ENCODE peak calls at places on chromosomes 6 and 20, in nine cellular contexts. P, Q, C, V, F, O, U, W and X are unnamed samples.

GRCh38 chr20:32966382-32966781 is 37.9 kb downstream of the SUN5 start:
- DNase-seq in W (no peak), U (no peak), O (no peak), P (no peak), F (no peak), C (peak), Q (no peak), V (no peak), X (no peak)

GRCh38 chr6:31287621-31288020 is 15.7 kb upstream of the HLA-C start:
- DNase-seq in O (no peak), U (no peak), C (no peak), V (no peak), Q (no peak), P (no peak), W (no peak), F (no peak), X (no peak)

GRCh38 chr6:137044366-137045220 is at the start of gene IL20RA:
- DNase-seq in F (peak), Q (peak), P (peak), C (peak), U (no peak), V (peak), W (peak), O (no peak), X (peak)

GRCh38 chr20:18719426-18719825 is 94.2 kb upstream of the SCP2D1 start:
- DNase-seq in O (no peak), U (no peak), W (no peak), V (no peak), P (no peak), F (no peak), Q (no peak), C (no peak), X (no peak)

GRCh38 chr20:1206749-1207148 is 3.5 kb downstream of the C20orf202 start:
- DNase-seq in P (no peak), Q (no peak), C (no peak), V (no peak), F (no peak), W (no peak), O (no peak), U (no peak), X (no peak)

GRCh38 chr6:54586251-54586650 is 260.3 kb upstream of the FAM83B start:
- DNase-seq in O (no peak), V (no peak), Q (no peak), F (no peak), P (no peak), W (no peak), U (no peak), C (no peak), X (no peak)

GRCh38 chr6:70415660-70416059 is 2.4 kb downstream of the FAM135A start:
- DNase-seq in F (no peak), V (no peak), C (no peak), W (no peak), P (no peak), Q (no peak), U (no peak), O (no peak), X (no peak)

GRCh38 chr20:52565614-52566013 is 374.0 kb upstream of the ZFP64 start:
- DNase-seq in F (no peak), W (no peak), P (no peak), U (no peak), O (no peak), V (no peak), Q (no peak), C (no peak), X (no peak)

GRCh38 chr6:169343886-169344525 is 90.4 kb upstream of the THBS2 start:
- DNase-seq in V (no peak), C (no peak), F (no peak), W (no peak), U (no peak), Q (no peak), O (no peak), P (no peak), X (no peak)

GRCh38 chr6:29680904-29681303 is at the start of gene ZFP57:
- DNase-seq in Q (no peak), O (no peak), V (no peak), P (no peak), W (no peak), F (no peak), C (no peak), U (no peak), X (no peak)

GRCh38 chr6:136525586-136526195 is 24.5 kb downstream of the MAP7 start:
- DNase-seq in O (no peak), C (no peak), Q (no peak), W (peak), V (no peak), U (peak), F (no peak), P (no peak), X (no peak)

GRCh38 chr6:158329531-158329930 is 17.3 kb downstream of the TULP4 start:
- DNase-seq in Q (no peak), O (no peak), C (no peak), U (no peak), V (no peak), W (no peak), F (no peak), P (no peak), X (no peak)

GRCh38 chr6:131043902-131044447 is 19.1 kb downstream of the EPB41L2 start:
- DNase-seq in P (no peak), F (no peak), C (no peak), V (no peak), O (no peak), U (no peak), Q (no peak), W (no peak), X (no peak)

GRCh38 chr20:20247234-20247633 is 120.7 kb upstream of the INSM1 start:
- DNase-seq in V (no peak), W (no peak), Q (no peak), C (no peak), P (no peak), F (no peak), O (no peak), U (no peak), X (no peak)

GRCh38 chr6:166422201-166422940 is 39.6 kb upstream of the MPC1 start:
- DNase-seq in W (no peak), U (no peak), Q (peak), F (no peak), P (no peak), O (no peak), V (no peak), C (no peak), X (no peak)

GRCh38 chr6:95614094-95614493 is 36.8 kb downstream of the MANEA start:
- DNase-seq in W (no peak), V (no peak), P (no peak), O (no peak), F (no peak), U (no peak), Q (no peak), C (no peak), X (no peak)

GRCh38 chr6:156250593-156250992 is 526.6 kb upstream of the ARID1B start:
- DNase-seq in P (no peak), V (no peak), W (no peak), F (no peak), Q (no peak), O (no peak), C (no peak), U (no peak), X (no peak)

GRCh38 chr6:12587096-12587495 is 129.5 kb upstream of the PHACTR1 start:
- DNase-seq in U (no peak), W (no peak), P (no peak), Q (no peak), O (no peak), F (no peak), C (no peak), V (no peak), X (no peak)

GRCh38 chr20:41361757-41362747 is 4.6 kb downstream of the EMILIN3 start:
- DNase-seq in U (no peak), C (peak), V (no peak), P (no peak), O (no peak), W (no peak), F (no peak), Q (no peak), X (no peak)

GRCh38 chr20:58889334-58890072 is 37.0 kb downstream of the GNAS start:
- DNase-seq in O (no peak), W (peak), C (no peak), V (no peak), U (no peak), F (no peak), P (peak), Q (peak), X (no peak)

GRCh38 chr6:4573958-4574481 is 202.2 kb upstream of the CDYL start:
- DNase-seq in W (no peak), P (no peak), C (no peak), U (no peak), V (no peak), O (no peak), F (no peak), Q (no peak), X (no peak)

GRCh38 chr20:58019027-58019849 is 209.2 kb downstream of the ANKRD60 start:
- DNase-seq in C (no peak), V (no peak), P (peak), W (no peak), U (no peak), O (peak), F (no peak), Q (no peak), X (no peak)

GRCh38 chr6:40932953-40933352 is 106.1 kb downstream of the UNC5CL start:
- DNase-seq in W (no peak), V (no peak), Q (no peak), P (no peak), C (no peak), U (no peak), O (no peak), F (no peak), X (no peak)

GRCh38 chr20:17898548-17898994 is 70.0 kb downstream of the SNX5 start:
- DNase-seq in Q (peak), V (peak), W (peak), C (peak), F (peak), U (peak), P (peak), O (peak), X (peak)

GRCh38 chr6:76230711-76231110 is 158.2 kb upstream of the IMPG1 start:
- DNase-seq in F (no peak), O (no peak), Q (no peak), C (no peak), U (no peak), P (peak), W (no peak), V (no peak), X (no peak)